ENCODE peak calls at places on chromosomes 7 and 10, in eight cellular contexts. One of them, this sample, is unnamed.

GRCh38 chr7:114414151-114415053 is at the start of gene FOXP2:
- DNase-seq in activated CD4-positive, alpha-beta T cell treated with anti-CD3 and anti-CD28 coated beads, Interleukin-2, amount 10 ng/mL, durations not matched to agents 7 days and 5 days: no peak
- DNase-seq in AG08395: peak; percentile 4
- DNase-seq in LoVo: peak; percentile 27
- DNase-seq in SK-MEL-5: peak; percentile 53
- DNase-seq in NCI-H1417: peak; percentile 77
- DNase-seq in dermis blood vessel endothelial cell: peak; percentile 23
- DNase-seq in stimulated activated CD4-positive, alpha-beta T cell treated with anti-CD3 and anti-CD28 coated beads, TNF-alpha, amount 100 ng/mL, for 4 hours: no peak
- DNase-seq in this sample: peak; percentile 2

GRCh38 chr7:48158404-48158803 is 12.9 kb upstream of the ABCA13 start:
- DNase-seq in stimulated activated CD4-positive, alpha-beta T cell treated with anti-CD3 and anti-CD28 coated beads, TNF-alpha, amount 100 ng/mL, for 4 hours: no peak
- DNase-seq in LoVo: no peak
- DNase-seq in AG08395: peak; percentile 21
- DNase-seq in activated CD4-positive, alpha-beta T cell treated with anti-CD3 and anti-CD28 coated beads, Interleukin-2, amount 10 ng/mL, durations not matched to agents 7 days and 5 days: no peak
- DNase-seq in dermis blood vessel endothelial cell: no peak
- DNase-seq in SK-MEL-5: no peak
- DNase-seq in NCI-H1417: no peak
- DNase-seq in this sample: peak; percentile 42

GRCh38 chr7:114062810-114063209 is 144.0 kb upstream of the PPP1R3A start:
- DNase-seq in LoVo: no peak
- DNase-seq in SK-MEL-5: no peak
- DNase-seq in dermis blood vessel endothelial cell: no peak
- DNase-seq in activated CD4-positive, alpha-beta T cell treated with anti-CD3 and anti-CD28 coated beads, Interleukin-2, amount 10 ng/mL, durations not matched to agents 7 days and 5 days: no peak
- DNase-seq in AG08395: no peak
- DNase-seq in stimulated activated CD4-positive, alpha-beta T cell treated with anti-CD3 and anti-CD28 coated beads, TNF-alpha, amount 100 ng/mL, for 4 hours: no peak
- DNase-seq in NCI-H1417: no peak
- DNase-seq in this sample: no peak

GRCh38 chr10:114045738-114046458 is 2.2 kb downstream of the ADRB1 start:
- DNase-seq in AG08395: no peak
- DNase-seq in NCI-H1417: no peak
- DNase-seq in SK-MEL-5: no peak
- DNase-seq in activated CD4-positive, alpha-beta T cell treated with anti-CD3 and anti-CD28 coated beads, Interleukin-2, amount 10 ng/mL, durations not matched to agents 7 days and 5 days: no peak
- DNase-seq in LoVo: no peak
- DNase-seq in dermis blood vessel endothelial cell: peak; percentile 26
- DNase-seq in stimulated activated CD4-positive, alpha-beta T cell treated with anti-CD3 and anti-CD28 coated beads, TNF-alpha, amount 100 ng/mL, for 4 hours: no peak
- DNase-seq in this sample: no peak

GRCh38 chr7:80434043-80434442 is 77.8 kb downstream of the GNAT3 start:
- DNase-seq in SK-MEL-5: no peak
- DNase-seq in LoVo: no peak
- DNase-seq in AG08395: no peak
- DNase-seq in activated CD4-positive, alpha-beta T cell treated with anti-CD3 and anti-CD28 coated beads, Interleukin-2, amount 10 ng/mL, durations not matched to agents 7 days and 5 days: no peak
- DNase-seq in NCI-H1417: no peak
- DNase-seq in dermis blood vessel endothelial cell: no peak
- DNase-seq in stimulated activated CD4-positive, alpha-beta T cell treated with anti-CD3 and anti-CD28 coated beads, TNF-alpha, amount 100 ng/mL, for 4 hours: no peak
- DNase-seq in this sample: no peak

GRCh38 chr10:97676770-97677581 is 10.1 kb downstream of the AVPI1 start:
- DNase-seq in stimulated activated CD4-positive, alpha-beta T cell treated with anti-CD3 and anti-CD28 coated beads, TNF-alpha, amount 100 ng/mL, for 4 hours: peak; percentile 11
- DNase-seq in activated CD4-positive, alpha-beta T cell treated with anti-CD3 and anti-CD28 coated beads, Interleukin-2, amount 10 ng/mL, durations not matched to agents 7 days and 5 days: peak; percentile 50
- DNase-seq in NCI-H1417: peak; percentile 35
- DNase-seq in AG08395: peak; percentile 76
- DNase-seq in SK-MEL-5: peak; percentile 65
- DNase-seq in dermis blood vessel endothelial cell: peak; percentile 74
- DNase-seq in LoVo: peak; percentile 47
- DNase-seq in this sample: peak; percentile 40

GRCh38 chr7:7595451-7595850 is 28.8 kb downstream of the MIOS start:
- DNase-seq in activated CD4-positive, alpha-beta T cell treated with anti-CD3 and anti-CD28 coated beads, Interleukin-2, amount 10 ng/mL, durations not matched to agents 7 days and 5 days: no peak
- DNase-seq in LoVo: peak; percentile 33
- DNase-seq in AG08395: peak; percentile 44
- DNase-seq in dermis blood vessel endothelial cell: peak; percentile 59
- DNase-seq in SK-MEL-5: peak; percentile 70
- DNase-seq in NCI-H1417: peak; percentile 42
- DNase-seq in stimulated activated CD4-positive, alpha-beta T cell treated with anti-CD3 and anti-CD28 coated beads, TNF-alpha, amount 100 ng/mL, for 4 hours: no peak
- DNase-seq in this sample: peak; percentile 13

GRCh38 chr7:23394828-23395227 is 75.5 kb downstream of the IGF2BP3 start:
- DNase-seq in activated CD4-positive, alpha-beta T cell treated with anti-CD3 and anti-CD28 coated beads, Interleukin-2, amount 10 ng/mL, durations not matched to agents 7 days and 5 days: no peak
- DNase-seq in stimulated activated CD4-positive, alpha-beta T cell treated with anti-CD3 and anti-CD28 coated beads, TNF-alpha, amount 100 ng/mL, for 4 hours: no peak
- DNase-seq in LoVo: no peak
- DNase-seq in AG08395: no peak
- DNase-seq in NCI-H1417: peak; percentile 8
- DNase-seq in SK-MEL-5: no peak
- DNase-seq in dermis blood vessel endothelial cell: no peak
- DNase-seq in this sample: peak; percentile 22

GRCh38 chr10:6583447-6583846 is 3.4 kb upstream of the PRKCQ start:
- DNase-seq in NCI-H1417: no peak
- DNase-seq in SK-MEL-5: no peak
- DNase-seq in dermis blood vessel endothelial cell: no peak
- DNase-seq in activated CD4-positive, alpha-beta T cell treated with anti-CD3 and anti-CD28 coated beads, Interleukin-2, amount 10 ng/mL, durations not matched to agents 7 days and 5 days: peak; percentile 78
- DNase-seq in stimulated activated CD4-positive, alpha-beta T cell treated with anti-CD3 and anti-CD28 coated beads, TNF-alpha, amount 100 ng/mL, for 4 hours: no peak
- DNase-seq in AG08395: no peak
- DNase-seq in LoVo: no peak
- DNase-seq in this sample: no peak

GRCh38 chr10:124144536-124144935 is 51.1 kb upstream of the CHST15 start:
- DNase-seq in dermis blood vessel endothelial cell: no peak
- DNase-seq in AG08395: no peak
- DNase-seq in activated CD4-positive, alpha-beta T cell treated with anti-CD3 and anti-CD28 coated beads, Interleukin-2, amount 10 ng/mL, durations not matched to agents 7 days and 5 days: no peak
- DNase-seq in SK-MEL-5: no peak
- DNase-seq in stimulated activated CD4-positive, alpha-beta T cell treated with anti-CD3 and anti-CD28 coated beads, TNF-alpha, amount 100 ng/mL, for 4 hours: no peak
- DNase-seq in LoVo: no peak
- DNase-seq in NCI-H1417: no peak
- DNase-seq in this sample: no peak

GRCh38 chr10:92920866-92921265 is 72.5 kb downstream of the EXOC6 start:
- DNase-seq in LoVo: no peak
- DNase-seq in stimulated activated CD4-positive, alpha-beta T cell treated with anti-CD3 and anti-CD28 coated beads, TNF-alpha, amount 100 ng/mL, for 4 hours: no peak
- DNase-seq in dermis blood vessel endothelial cell: no peak
- DNase-seq in activated CD4-positive, alpha-beta T cell treated with anti-CD3 and anti-CD28 coated beads, Interleukin-2, amount 10 ng/mL, durations not matched to agents 7 days and 5 days: no peak
- DNase-seq in NCI-H1417: no peak
- DNase-seq in SK-MEL-5: no peak
- DNase-seq in AG08395: no peak
- DNase-seq in this sample: no peak